ENCODE peak calls at places on chromosomes 5 and 9, in six cellular contexts. V, T, S, K, E and M are unnamed samples.

GRCh38 chr9:99724640-99725039 is 97.0 kb upstream of the NR4A3 start:
- DNase-seq in V (no peak), T (no peak), S (no peak), K (no peak), E (no peak), M (no peak)

GRCh38 chr5:143828710-143829109 is 16.7 kb downstream of the HMHB1 start:
- DNase-seq in V (no peak), T (no peak), S (peak), K (no peak), E (no peak), M (no peak)

GRCh38 chr5:174309131-174309845 is 263.8 kb downstream of the NSG2 start:
- DNase-seq in V (no peak), T (no peak), S (no peak), K (no peak), E (no peak), M (no peak)

GRCh38 chr9:27292646-27293045 is 4.3 kb downstream of the EQTN start:
- DNase-seq in V (no peak), T (peak), S (no peak), K (no peak), E (no peak), M (no peak)

GRCh38 chr9:592225-592624 is 249.3 kb upstream of the DMRT1 start:
- DNase-seq in V (no peak), T (no peak), S (no peak), K (no peak), E (no peak), M (no peak)

GRCh38 chr9:127555830-127556820 is 56.0 kb upstream of the STXBP1 start:
- DNase-seq in V (no peak), T (peak), S (peak), K (peak), E (peak), M (peak)

GRCh38 chr5:16727937-16728336 is 111.1 kb upstream of the RETREG1 start:
- DNase-seq in V (peak), T (no peak), S (peak), K (no peak), E (no peak), M (no peak)

GRCh38 chr5:156020650-156021049 is 306.3 kb upstream of the SGCD start:
- DNase-seq in V (no peak), T (no peak), S (no peak), K (no peak), E (no peak), M (no peak)

GRCh38 chr5:9888517-9888916 is 258.4 kb upstream of the TAS2R1 start:
- DNase-seq in V (no peak), T (peak), S (no peak), K (no peak), E (no peak), M (no peak)

GRCh38 chr9:98121096-98121495 is 2.1 kb upstream of the TRIM14 start:
- DNase-seq in V (no peak), T (no peak), S (no peak), K (no peak), E (no peak), M (no peak)

GRCh38 chr5:68285857-68286611 is 70.5 kb downstream of the PIK3R1 start:
- DNase-seq in V (no peak), T (no peak), S (peak), K (peak), E (peak), M (peak)